ENCODE peak calls at places on chromosomes 1 and 21, in six cellular contexts. Z is lung, I is fibroblast of lung, T is ovary, C is heart right ventricle, F is MM.1S. D is an unnamed sample. For H3K27me3, the result is how much of the 10 kb centered on the place peaks cover.

GRCh38 chr1:175555266-175555665 is 188.1 kb downstream of the TNR start:
- DNase-seq in C (no peak), I (peak), T (no peak), F (no peak), Z (no peak), D (no peak)

GRCh38 chr1:82371844-82372498 is 571.2 kb downstream of the ADGRL2 start:
- DNase-seq in F (no peak), T (no peak), Z (no peak), I (peak), C (no peak), D (no peak)

GRCh38 chr1:207049974-207050391 is 1.0 kb downstream of the YOD1 start:
- DNase-seq in C (peak), T (no peak), F (peak), I (peak), Z (no peak), D (peak)

GRCh38 chr21:44394733-44395132 is 41.3 kb downstream of the TRPM2 start:
- DNase-seq in Z (no peak), T (no peak), C (no peak), F (no peak), I (no peak), D (no peak)

GRCh38 chr1:173682174-173682573 is 12.5 kb upstream of the ANKRD45 start:
- DNase-seq in I (no peak), Z (no peak), C (no peak), T (no peak), F (no peak), D (no peak)

GRCh38 chr21:45480701-45481500 is 61.3 kb downstream of the SLC19A1 start:
- DNase-seq in F (no peak), C (no peak), Z (no peak), T (no peak), I (no peak), D (no peak)

GRCh38 chr1:177505905-177506590 is 335.3 kb downstream of the BRINP2 start:
- DNase-seq in I (no peak), C (no peak), T (no peak), F (peak), Z (no peak), D (no peak)

GRCh38 chr1:162992945-162993344 is 76.2 kb upstream of the RGS4 start:
- DNase-seq in C (no peak), F (no peak), Z (no peak), T (no peak), I (no peak), D (no peak)

GRCh38 chr1:73194965-73195364 is 912.6 kb upstream of the NEGR1 start:
- DNase-seq in I (no peak), C (no peak), T (no peak), Z (no peak), F (no peak), D (no peak)

GRCh38 chr1:227994632-227995300 is 12.0 kb upstream of the WNT3A start:
- DNase-seq in F (no peak), T (no peak), Z (peak), C (no peak), I (no peak), D (peak)

GRCh38 chr1:115088871-115089442 is 346 bp downstream of the TSPAN2 start:
- DNase-seq in C (no peak), F (no peak), T (no peak), I (no peak), Z (no peak), D (no peak)

GRCh38 chr1:5978452-5978851 is 13.8 kb downstream of the NPHP4 start:
- DNase-seq in T (no peak), I (peak), C (no peak), Z (no peak), F (no peak), D (no peak)

GRCh38 chr1:116087628-116088027 is 23.6 kb upstream of the MAB21L3 start:
- DNase-seq in Z (no peak), I (no peak), T (no peak), F (no peak), C (no peak), D (no peak)

GRCh38 chr1:215566556-215567490 is at the start of gene KCTD3:
- DNase-seq in T (peak), Z (peak), I (peak), C (peak), F (peak), D (peak)

GRCh38 chr1:41784516-41785279 is 134.0 kb downstream of the HIVEP3 start:
- DNase-seq in Z (no peak), I (peak), C (no peak), F (no peak), T (no peak), D (no peak)

GRCh38 chr1:181485276-181486097 is 2.2 kb downstream of the CACNA1E start:
- DNase-seq in T (no peak), I (no peak), Z (no peak), F (peak), C (no peak), D (no peak)

GRCh38 chr1:25641329-25641725 is 24.7 kb downstream of the MAN1C1 start:
- DNase-seq in C (no peak), Z (no peak), T (no peak), I (no peak), F (no peak), D (no peak)

GRCh38 chr1:246476771-246477170 is 30.3 kb downstream of the SMYD3 start:
- DNase-seq in C (no peak), Z (no peak), T (no peak), I (no peak), F (no peak), D (no peak)

GRCh38 chr21:45288441-45288841 is 746 bp upstream of the POFUT2 start:
- DNase-seq in C (peak), Z (no peak), I (no peak), F (no peak), T (peak), D (no peak)

GRCh38 chr1:229470406-229471043 is 36.6 kb upstream of the ACTA1 start:
- DNase-seq in I (no peak), Z (no peak), C (no peak), T (no peak), F (no peak), D (no peak)

GRCh38 chr1:210298296-210298695 is 30.4 kb upstream of the HHAT start:
- DNase-seq in F (no peak), Z (no peak), T (no peak), C (no peak), I (no peak), D (no peak)

GRCh38 chr1:194860248-194861201 is 1674.1 kb upstream of the B3GALT2 start:
- DNase-seq in C (no peak), Z (no peak), I (no peak), F (no peak), T (no peak), D (no peak)

GRCh38 chr21:42093991-42094417 is 22.9 kb downstream of the UMODL1 start:
- DNase-seq in Z (no peak), F (no peak), C (peak), T (no peak), I (peak), D (peak)

GRCh38 chr1:67785847-67786753 is 47.2 kb downstream of the GNG12 start:
- DNase-seq in I (no peak), T (no peak), Z (no peak), F (no peak), C (no peak), D (no peak)

GRCh38 chr1:36486088-36486435 is 3.3 kb upstream of the CSF3R start:
- DNase-seq in I (no peak), T (no peak), F (no peak), Z (no peak), C (no peak), D (no peak)

GRCh38 chr1:157955860-157956259 is 37.6 kb upstream of the KIRREL1 start:
- DNase-seq in F (no peak), Z (no peak), I (no peak), C (no peak), T (no peak), D (no peak)

GRCh38 chr1:59549903-59550302 is 253.0 kb downstream of the FGGY start:
- DNase-seq in C (no peak), F (no peak), Z (no peak), T (no peak), I (no peak), D (no peak)

GRCh38 chr1:45043094-45043493 is 31.0 kb downstream of the UROD start:
- DNase-seq in C (no peak), T (no peak), Z (no peak), I (no peak), F (no peak), D (no peak)

GRCh38 chr1:170970256-170970655 is 34.9 kb downstream of the MROH9 start:
- DNase-seq in C (no peak), T (no peak), I (no peak), F (no peak), Z (no peak), D (no peak)

GRCh38 chr1:218772575-218772974 is 401.1 kb upstream of the LYPLAL1 start:
- DNase-seq in C (no peak), F (no peak), I (peak), T (no peak), Z (no peak), D (no peak)

GRCh38 chr1:202197670-202198359 is 4.2 kb downstream of the LGR6 start:
- DNase-seq in C (no peak), I (no peak), F (no peak), T (no peak), Z (no peak), D (no peak)
- H3K27me3 ChIP-seq in C (under half), I (under half), F (half or more), T (under half), Z (under half), D (under half)

DNA sequence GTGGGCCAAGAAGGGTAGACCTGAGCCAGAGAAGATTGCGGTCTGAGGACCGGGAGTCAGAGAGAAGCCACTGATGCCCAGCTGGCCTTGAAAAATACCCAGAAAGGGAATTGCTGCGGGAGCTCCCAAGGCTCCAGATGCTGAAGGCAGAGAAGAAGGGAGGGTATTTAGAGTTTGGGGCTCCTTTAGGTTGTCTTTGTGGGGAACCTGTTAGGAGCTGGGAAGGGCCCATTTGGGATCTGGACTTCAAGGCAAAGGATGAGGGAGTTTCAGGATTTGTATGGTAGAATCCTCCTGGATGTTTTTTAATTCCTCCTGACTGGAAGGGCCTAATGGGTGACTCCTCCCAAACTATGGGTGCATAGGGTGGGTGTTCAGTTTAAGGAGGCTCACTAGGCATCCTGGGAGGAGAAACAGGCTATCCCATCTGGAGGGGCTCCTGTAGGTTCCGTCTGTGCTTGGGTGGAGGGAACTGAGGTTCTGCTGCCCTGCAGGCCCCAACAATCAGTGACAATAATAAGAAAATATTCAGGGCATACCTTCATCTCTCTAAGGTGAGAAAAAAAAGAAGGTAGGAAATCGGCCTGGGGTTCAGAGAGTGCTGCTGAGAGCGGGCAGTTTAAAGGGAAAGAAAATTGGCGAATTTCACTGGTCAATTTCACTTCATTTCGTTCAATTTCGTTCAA is 5.1 kb downstream of the FOXD2 start:
- DNase-seq in C (no peak), I (no peak), Z (no peak), T (no peak), F (no peak), D (peak)
- H3K27me3 ChIP-seq in C (half or more), I (under half), Z (under half), T (under half), F (under half), D (under half)

GRCh38 chr1:29134695-29135028 is 11.0 kb upstream of the TMEM200B start:
- DNase-seq in T (no peak), I (no peak), Z (no peak), C (no peak), F (no peak), D (no peak)
- H3K27me3 ChIP-seq in T (under half), I (under half), Z (under half), C (under half), F (under half), D (under half)

GRCh38 chr1:2179283-2180013 is 15.1 kb downstream of the FAAP20 start:
- DNase-seq in Z (no peak), I (no peak), C (no peak), F (no peak), T (no peak), D (no peak)

GRCh38 chr1:2181752-2182151 is 12.8 kb downstream of the FAAP20 start:
- DNase-seq in Z (no peak), F (no peak), I (no peak), C (no peak), T (no peak), D (no peak)

GRCh38 chr1:2181271-2181670 is 13.3 kb downstream of the FAAP20 start:
- DNase-seq in C (no peak), I (no peak), Z (no peak), T (no peak), F (no peak), D (no peak)

GRCh38 chr1:2178875-2179274 is 15.7 kb downstream of the FAAP20 start:
- DNase-seq in C (no peak), F (no peak), Z (no peak), I (no peak), T (no peak), D (no peak)

DNA sequence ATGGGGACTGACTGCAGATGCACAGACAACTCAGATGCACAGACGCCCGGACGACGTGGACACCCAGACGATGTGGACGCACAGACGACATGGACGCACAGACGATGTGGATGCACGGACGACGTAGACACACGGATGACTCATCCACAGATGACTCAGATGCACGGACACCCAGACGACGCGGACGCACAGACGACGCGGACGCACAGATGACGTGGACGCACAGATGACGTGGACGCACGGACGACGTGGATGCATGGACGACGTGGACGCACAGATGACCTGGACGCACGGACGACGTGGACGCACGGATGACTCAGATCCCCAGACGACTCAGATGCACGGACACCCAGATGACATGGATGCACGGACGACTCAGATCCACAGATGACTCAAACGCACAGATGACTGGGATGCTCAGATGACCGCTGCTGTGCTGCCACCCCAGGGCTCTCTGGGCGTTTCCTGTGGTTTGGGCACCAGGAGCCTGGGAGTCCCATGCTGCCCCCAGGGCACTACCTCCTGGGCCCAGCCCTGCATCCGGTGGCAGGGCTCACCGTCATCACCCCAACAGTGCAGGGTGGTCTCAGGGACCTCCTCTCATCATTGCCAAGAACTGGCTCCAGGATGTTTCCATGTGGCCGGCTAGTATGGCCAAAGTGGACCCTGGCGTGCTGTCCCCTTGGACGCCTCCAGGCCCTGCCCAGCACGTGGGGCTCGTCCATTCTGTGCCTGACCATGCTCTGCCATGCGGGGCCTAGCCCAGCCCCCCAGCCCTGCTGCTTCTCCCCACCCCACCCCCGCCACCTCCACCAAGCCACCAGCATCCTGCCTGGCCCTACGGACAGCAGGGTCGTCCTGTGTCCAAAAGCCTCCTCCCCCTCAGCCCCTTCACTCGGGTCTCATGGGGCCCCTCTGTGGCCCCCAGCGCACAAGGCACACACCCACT is 14.0 kb downstream of the FAAP20 start:
- DNase-seq in Z (no peak), T (no peak), C (no peak), F (no peak), I (no peak), D (no peak)
- H3K27me3 ChIP-seq in Z (under half), T (under half), C (under half), F (half or more), I (under half), D (under half)

GRCh38 chr1:110570307-110570706 is 35.9 kb downstream of the KCNA2 start:
- DNase-seq in C (no peak), F (no peak), I (no peak), Z (no peak), T (no peak), D (no peak)
- H3K27me3 ChIP-seq in C (under half), F (under half), I (under half), Z (under half), T (under half), D (under half)

GRCh38 chr1:152118915-152119314 is 3.7 kb upstream of the TCHH start:
- DNase-seq in T (no peak), F (no peak), Z (no peak), I (no peak), C (no peak), D (no peak)

GRCh38 chr1:152111515-152111968 is 3.7 kb downstream of the TCHH start:
- DNase-seq in C (no peak), T (no peak), I (peak), Z (no peak), F (peak), D (peak)

GRCh38 chr1:152112885-152113432 is 2.3 kb downstream of the TCHH start:
- DNase-seq in T (no peak), C (no peak), I (no peak), Z (no peak), F (no peak), D (no peak)

GRCh38 chr1:152112101-152112884 is 3.0 kb downstream of the TCHH start:
- DNase-seq in F (peak), I (peak), C (no peak), Z (no peak), T (no peak), D (no peak)

GRCh38 chr1:152115344-152115743 is at the start of gene TCHH:
- DNase-seq in F (no peak), I (no peak), Z (no peak), C (no peak), T (no peak), D (no peak)
- H3K27me3 ChIP-seq in F (under half), I (under half), Z (under half), C (half or more), T (under half), D (half or more)

D was measured in SJSA1.